ENCODE peak calls at places on chromosomes 12 and 14, in ten cellular contexts. H, J, Q, S, I, R, K, O, E and X are unnamed samples.

GRCh38 chr12:16611146-16611545 is 5.2 kb upstream of the LMO3 start:
- DNase-seq in O (no peak), E (no peak), I (no peak), R (no peak), H (no peak), J (no peak), K (no peak), Q (no peak), S (no peak), X (peak; percentile 23)

GRCh38 chr12:126069549-126070165 is 1004.4 kb downstream of the AACS start:
- DNase-seq in E (peak; percentile 28), K (peak; percentile 50), R (peak; percentile 24), H (peak; percentile 5), Q (peak; percentile 56), J (peak; percentile 78), O (no peak), S (peak; percentile 2), I (no peak), X (peak; percentile 69)

GRCh38 chr14:68952544-68953535 is 26.3 kb downstream of the ACTN1 start:
- DNase-seq in Q (peak; percentile 90), H (no peak), E (no peak), I (no peak), J (no peak), O (peak; percentile 86), R (no peak), K (peak; percentile 77), S (no peak), X (no peak)

GRCh38 chr14:99035268-99035667 is 236.7 kb downstream of the BCL11B start:
- DNase-seq in E (peak; percentile 53), J (no peak), Q (peak; percentile 2), K (peak; percentile 52), R (no peak), I (no peak), S (no peak), O (no peak), H (no peak), X (no peak)

GRCh38 chr12:95802482-95803264 is 12.1 kb upstream of the NTN4 start:
- DNase-seq in I (no peak), R (no peak), S (peak; percentile 85), J (no peak), H (no peak), O (peak; percentile 65), K (peak; percentile 91), E (no peak), Q (peak; percentile 93), X (no peak)

GRCh38 chr12:12837025-12837872 is 24.1 kb downstream of the DDX47 start:
- DNase-seq in S (peak; percentile 86), J (peak; percentile 52), Q (peak; percentile 90), E (peak; percentile 29), H (peak; percentile 47), I (peak; percentile 6), R (peak; percentile 53), K (peak; percentile 81), O (peak; percentile 44), X (peak; percentile 38)

GRCh38 chr14:65810326-65810725 is 397.8 kb downstream of the FUT8 start:
- DNase-seq in S (peak; percentile 69), I (no peak), E (no peak), O (no peak), Q (no peak), H (no peak), R (no peak), K (no peak), J (no peak), X (no peak)

GRCh38 chr12:26001530-26001929 is 43.0 kb downstream of the RASSF8 start:
- DNase-seq in O (no peak), E (no peak), R (no peak), S (no peak), H (no peak), Q (no peak), I (no peak), J (no peak), K (no peak), X (no peak)

GRCh38 chr12:65169311-65170244 is at the start of gene LEMD3:
- DNase-seq in O (peak; percentile 47), Q (peak; percentile 96), J (peak; percentile 98), K (peak; percentile 90), S (peak; percentile 88), I (peak; percentile 86), R (peak; percentile 86), E (peak; percentile 88), H (peak; percentile 88), X (peak; percentile 98)

GRCh38 chr12:51951199-51951842 is at the start of gene ACVR1B:
- DNase-seq in H (peak; percentile 69), I (peak; percentile 84), E (peak; percentile 84), K (peak; percentile 85), O (peak; percentile 80), Q (peak; percentile 97), S (peak; percentile 92), J (peak; percentile 89), R (peak; percentile 86), X (peak; percentile 91)

GRCh38 chr14:33987565-33988080 is 36.7 kb upstream of the EGLN3 start:
- DNase-seq in K (no peak), J (no peak), S (no peak), O (no peak), E (no peak), Q (no peak), R (no peak), H (no peak), I (no peak), X (no peak)

GRCh38 chr14:67492538-67492937 is 4.0 kb upstream of the TMEM229B start:
- DNase-seq in O (no peak), Q (no peak), K (no peak), R (no peak), E (no peak), S (no peak), I (no peak), J (no peak), H (no peak), X (no peak)

GRCh38 chr12:120117961-120118709 is 1.6 kb upstream of the RAB35 start:
- DNase-seq in S (peak; percentile 52), E (no peak), R (no peak), J (peak; percentile 88), K (peak; percentile 39), Q (peak; percentile 64), H (no peak), O (no peak), I (no peak), X (no peak)

GRCh38 chr12:99131761-99132199 is 486.7 kb downstream of the APAF1 start:
- DNase-seq in K (peak; percentile 41), I (no peak), E (no peak), O (no peak), S (no peak), J (peak; percentile 89), Q (no peak), R (no peak), H (no peak), X (peak; percentile 15)

GRCh38 chr12:119231774-119232173 is 53.0 kb downstream of the HSPB8 start:
- DNase-seq in O (no peak), Q (no peak), I (no peak), H (no peak), J (no peak), R (no peak), E (no peak), S (no peak), K (no peak), X (no peak)

GRCh38 chr14:76998777-76999366 is 29.6 kb downstream of the IRF2BPL start:
- DNase-seq in H (no peak), O (no peak), S (no peak), I (no peak), J (no peak), E (no peak), Q (no peak), R (no peak), K (no peak), X (peak; percentile 10)

GRCh38 chr12:24562761-24563392 is 386.0 kb downstream of the BCAT1 start:
- DNase-seq in O (no peak), Q (peak; percentile 54), H (peak; percentile 25), S (peak; percentile 64), R (no peak), J (peak; percentile 66), K (peak; percentile 52), I (no peak), E (no peak), X (no peak)

GRCh38 chr12:1801285-1801975 is 18.9 kb upstream of the LRTM2 start:
- DNase-seq in S (no peak), O (no peak), Q (no peak), E (no peak), R (no peak), K (peak; percentile 73), I (no peak), J (peak; percentile 24), H (no peak), X (no peak)

GRCh38 chr14:95832012-95832411 is 44.6 kb upstream of the TUNAR start:
- DNase-seq in I (no peak), R (no peak), E (no peak), H (no peak), Q (no peak), K (no peak), O (no peak), S (no peak), J (peak; percentile 57), X (no peak)

GRCh38 chr12:30953257-30953656 is 26.7 kb downstream of the TSPAN11 start:
- DNase-seq in I (no peak), Q (no peak), E (no peak), R (no peak), O (no peak), H (no peak), J (no peak), K (no peak), S (no peak), X (peak; percentile 79)

GRCh38 chr14:31835049-31835448 is 242.1 kb upstream of the ARHGAP5 start:
- DNase-seq in H (no peak), Q (peak; percentile 50), J (no peak), K (no peak), I (no peak), S (no peak), O (no peak), R (no peak), E (no peak), X (no peak)